ENCODE peak calls at places on chromosome 14, in four cellular contexts. K is foreskin fibroblast, O is fibroblast of pulmonary artery, Q is substantia nigra. G is an unnamed sample.
A peak's percentile ranks its signal among the peaks of the same experiment; 100 is the strongest.

GRCh38 chr14:21978184-21978998 is 304.8 kb upstream of the OR4E1 start:
- DNase-seq in O (peak; percentile 30), Q (peak; percentile 11), K (no peak), G (peak; percentile 0)

GRCh38 chr14:72975776-72976175 is 49.5 kb downstream of the DCAF4 start:
- DNase-seq in K (no peak), O (no peak), Q (no peak), G (no peak)

GRCh38 chr14:99189201-99189801 is 82.7 kb downstream of the BCL11B start:
- DNase-seq in Q (peak; percentile 32), K (no peak), O (no peak), G (no peak)

GRCh38 chr14:103597623-103598372 is 31.2 kb upstream of the KLC1 start:
- DNase-seq in Q (no peak), O (peak; percentile 82), K (peak; percentile 92), G (peak; percentile 64)

GRCh38 chr14:99357856-99358390 is 85.9 kb upstream of the BCL11B start:
- DNase-seq in O (no peak), Q (no peak), K (no peak), G (no peak)

GRCh38 chr14:92039073-92039719 is 663 bp downstream of the TRIP11 start:
- DNase-seq in O (peak; percentile 76), K (peak; percentile 27), Q (peak; percentile 49), G (peak; percentile 24)

GRCh38 chr14:74610866-74611671 is 968 bp downstream of the LTBP2 start:
- DNase-seq in O (peak; percentile 53), K (no peak), Q (no peak), G (no peak)

GRCh38 chr14:81066672-81067071 is 111.3 kb downstream of the TSHR start:
- DNase-seq in K (no peak), Q (no peak), O (no peak), G (no peak)

GRCh38 chr14:69553221-69553620 is 21.4 kb downstream of the CCDC177 start:
- DNase-seq in O (peak; percentile 92), K (peak; percentile 62), Q (no peak), G (peak; percentile 12)